ENCODE peak calls at places on chromosome 22, in four cellular contexts. C, S, G and O are unnamed samples.

GRCh38 chr22:46852771-46853170 is 90.3 kb downstream of the TBC1D22A start:
- DNase-seq in C (no peak), S (no peak), G (no peak), O (no peak)

GRCh38 chr22:17237031-17237668 is 17.9 kb upstream of the ADA2 start:
- DNase-seq in C (no peak), S (no peak), G (no peak), O (no peak)

GRCh38 chr22:39908737-39909136 is 7.9 kb downstream of the GRAP2 start:
- DNase-seq in C (peak), S (no peak), G (no peak), O (no peak)

GRCh38 chr22:30429887-30430286 is 4.3 kb downstream of the MTFP1 start:
- DNase-seq in C (no peak), S (no peak), G (no peak), O (no peak)

GRCh38 chr22:20600137-20600673 is 92.8 kb downstream of the MED15 start:
- DNase-seq in C (no peak), S (no peak), G (no peak), O (no peak)

GRCh38 chr22:40179535-40179934 is 1.8 kb downstream of the TNRC6B start:
- DNase-seq in C (no peak), S (no peak), G (no peak), O (no peak)

GRCh38 chr22:25878933-25879332 is 136.9 kb downstream of the MYO18B start:
- DNase-seq in C (no peak), S (no peak), G (no peak), O (no peak)

GRCh38 chr22:48138427-48138826 is 1376.0 kb downstream of the TBC1D22A start:
- DNase-seq in C (no peak), S (no peak), G (no peak), O (no peak)

GRCh38 chr22:17264321-17265052 is 45.3 kb upstream of the ADA2 start:
- DNase-seq in C (no peak), S (no peak), G (no peak), O (peak)

GRCh38 chr22:41334215-41334614 is 32.9 kb downstream of the ZC3H7B start:
- DNase-seq in C (no peak), S (no peak), G (no peak), O (no peak)

GRCh38 chr22:20577045-20577444 is 69.6 kb downstream of the MED15 start:
- DNase-seq in C (no peak), S (no peak), G (no peak), O (no peak)

GRCh38 chr22:24402460-24403192 is 24.8 kb upstream of the ADORA2A start:
- DNase-seq in C (peak), S (peak), G (peak), O (peak)

GRCh38 chr22:48827228-48827810 is 1000.4 kb downstream of the BRD1 start:
- DNase-seq in C (no peak), S (no peak), G (no peak), O (no peak)

GRCh38 chr22:46969961-46970360 is 207.5 kb downstream of the TBC1D22A start:
- DNase-seq in C (no peak), S (no peak), G (no peak), O (no peak)

GRCh38 chr22:48327721-48328120 is 1500.0 kb downstream of the BRD1 start:
- DNase-seq in C (no peak), S (no peak), G (no peak), O (no peak)

GRCh38 chr22:17119481-17120202 is 1.5 kb downstream of the TMEM121B start:
- DNase-seq in C (no peak), S (no peak), G (no peak), O (no peak)

GRCh38 chr22:39486951-39487825 is 14.9 kb upstream of the MIEF1 start:
- DNase-seq in C (no peak), S (no peak), G (no peak), O (no peak)

GRCh38 chr22:24149191-24149590 is 32.1 kb upstream of the SUSD2 start:
- DNase-seq in C (no peak), S (no peak), G (no peak), O (no peak)

GRCh38 chr22:48309115-48309705 is 1518.5 kb downstream of the BRD1 start:
- DNase-seq in C (no peak), S (no peak), G (no peak), O (no peak)

GRCh38 chr22:42797021-42797420 is 60.1 kb downstream of the ARFGAP3 start:
- DNase-seq in C (no peak), S (no peak), G (no peak), O (no peak)

GRCh38 chr22:21044931-21045584 is 688 bp upstream of the LRRC74B start:
- DNase-seq in C (peak), S (no peak), G (no peak), O (peak)

GRCh38 chr22:17120281-17120680 is 879 bp downstream of the TMEM121B start:
- DNase-seq in C (peak), S (no peak), G (no peak), O (peak)

GRCh38 chr22:48710410-48710809 is 1117.3 kb downstream of the BRD1 start:
- DNase-seq in C (no peak), S (no peak), G (no peak), O (no peak)

GRCh38 chr22:38923463-38924196 is 33.8 kb upstream of the APOBEC3A start:
- DNase-seq in C (peak), S (peak), G (peak), O (peak)

GRCh38 chr22:46758098-46758497 is 4.4 kb upstream of the TBC1D22A start:
- DNase-seq in C (no peak), S (no peak), G (no peak), O (no peak)

GRCh38 chr22:24037851-24038765 is 27.0 kb downstream of the CABIN1 start:
- DNase-seq in C (no peak), S (no peak), G (no peak), O (no peak)

GRCh38 chr22:35046744-35047462 is 19.1 kb upstream of the ISX start:
- DNase-seq in C (no peak), S (no peak), G (no peak), O (no peak)

GRCh38 chr22:38655532-38656255 is 498 bp downstream of the FAM227A start:
- DNase-seq in C (no peak), S (no peak), G (no peak), O (no peak)

GRCh38 chr22:18065256-18065655 is 12.5 kb upstream of the PEX26 start:
- DNase-seq in C (no peak), S (no peak), G (no peak), O (no peak)

GRCh38 chr22:41229730-41230398 is 10.9 kb downstream of the CHADL start:
- DNase-seq in C (no peak), S (no peak), G (no peak), O (no peak)

GRCh38 chr22:21693999-21694341 is 28.2 kb downstream of the PPIL2 start:
- DNase-seq in C (no peak), S (no peak), G (no peak), O (no peak)

GRCh38 chr22:25153961-25154685 is 45.5 kb upstream of the CRYBB3 start:
- DNase-seq in C (peak), S (no peak), G (no peak), O (no peak)

GRCh38 chr22:38935023-38935422 is 22.4 kb upstream of the APOBEC3A start:
- DNase-seq in C (peak), S (no peak), G (no peak), O (no peak)

GRCh38 chr22:40782521-40782920 is 36.6 kb downstream of the SLC25A17 start:
- DNase-seq in C (peak), S (no peak), G (no peak), O (no peak)

GRCh38 chr22:36384766-36385400 is 2.9 kb downstream of the MYH9 start:
- DNase-seq in C (no peak), S (no peak), G (no peak), O (no peak)
- H3K4me3 ChIP-seq in C (peak), S (peak), G (peak), O (peak)

DNA sequence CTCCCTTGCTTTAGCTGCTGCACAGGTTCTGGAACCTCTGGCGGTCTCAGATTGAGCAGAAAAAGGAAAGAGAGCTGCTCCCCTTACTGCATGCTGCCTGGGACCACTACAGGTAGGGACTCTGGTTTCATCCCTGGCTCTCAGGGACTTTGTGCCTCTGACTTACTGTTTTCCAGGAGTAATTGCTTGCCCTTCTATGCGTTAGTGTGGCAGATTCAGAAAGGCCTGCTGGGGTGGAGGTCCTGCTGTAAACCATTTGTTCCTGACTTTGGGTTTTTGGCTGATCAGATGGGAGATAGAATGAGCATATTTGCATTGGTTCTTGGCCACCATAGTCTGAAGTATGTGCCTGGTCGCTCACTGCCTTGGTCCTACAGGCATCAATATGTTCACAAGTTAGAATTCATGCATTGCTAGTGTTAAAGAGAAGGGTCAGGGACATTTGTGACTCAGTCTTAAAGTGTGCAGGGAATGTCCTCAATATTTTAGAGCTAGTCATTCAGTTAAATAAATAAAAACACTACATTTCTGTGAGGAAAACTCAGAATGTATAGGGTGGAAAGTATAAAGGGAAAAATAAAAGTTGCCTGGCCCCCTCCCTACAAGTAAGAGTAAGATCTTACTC is 78.0 kb downstream of the PISD start:
- DNase-seq in C (no peak), S (no peak), G (no peak), O (peak)
- H3K4me3 ChIP-seq in C (no peak), S (no peak), G (no peak), O (no peak)

GRCh38 chr22:19448076-19448607 is 631 bp upstream of the C22orf39 start:
- DNase-seq in C (peak), S (no peak), G (no peak), O (peak)

GRCh38 chr22:19447388-19448075 is at the start of gene C22orf39:
- DNase-seq in C (peak), S (peak), G (peak), O (peak)

GRCh38 chr22:19449422-19449767 is 1.9 kb upstream of the C22orf39 start:
- DNase-seq in C (no peak), S (no peak), G (no peak), O (no peak)

GRCh38 chr22:19450363-19451175 is 3.1 kb upstream of the C22orf39 start:
- DNase-seq in C (no peak), S (no peak), G (no peak), O (peak)

DNA sequence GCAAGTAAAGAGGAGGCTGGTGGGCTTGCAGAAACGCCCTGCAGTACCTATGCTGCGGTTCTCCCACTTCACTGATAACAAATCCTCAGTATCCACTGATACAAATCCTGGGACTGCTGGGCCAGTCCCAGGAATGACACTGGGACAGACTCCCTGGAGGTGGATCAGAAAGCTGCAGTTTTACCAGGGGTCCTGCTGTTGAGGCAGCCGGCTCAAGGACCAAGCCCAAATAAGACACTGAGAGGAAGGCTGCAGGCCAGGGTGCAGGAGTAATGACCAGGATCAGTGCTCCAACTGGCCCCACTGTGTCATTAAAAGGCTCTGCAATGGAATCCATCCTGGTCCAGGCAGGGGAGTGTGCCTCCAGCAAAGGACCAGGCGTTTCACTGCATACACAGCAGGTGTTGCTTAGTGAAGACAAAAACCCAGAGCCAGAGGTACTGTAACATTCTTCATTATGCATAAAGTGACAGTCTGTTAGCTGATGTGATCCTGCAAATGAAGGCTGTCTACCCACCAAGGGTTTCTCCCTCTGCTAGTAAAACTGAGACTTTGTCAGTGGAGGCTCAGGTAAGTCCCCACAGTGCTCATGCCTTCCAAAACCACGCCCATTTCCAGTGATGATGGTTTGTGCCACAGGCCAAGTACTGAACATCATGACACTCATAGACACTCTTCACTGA is 1.4 kb upstream of the C22orf39 start:
- DNase-seq in C (no peak), S (no peak), G (no peak), O (no peak)
- H3K4me3 ChIP-seq in C (no peak), S (no peak), G (peak), O (no peak)

GRCh38 chr22:36068776-36069344 is 40.2 kb upstream of the RBFOX2 start:
- DNase-seq in C (no peak), S (no peak), G (no peak), O (no peak)

GRCh38 chr22:36067237-36067558 is 38.6 kb upstream of the RBFOX2 start:
- DNase-seq in C (no peak), S (no peak), G (no peak), O (no peak)

GRCh38 chr22:36064358-36064757 is 35.7 kb upstream of the RBFOX2 start:
- DNase-seq in C (no peak), S (no peak), G (no peak), O (no peak)

GRCh38 chr22:36065775-36066544 is 37.3 kb upstream of the RBFOX2 start:
- DNase-seq in C (peak), S (peak), G (peak), O (peak)

DNA sequence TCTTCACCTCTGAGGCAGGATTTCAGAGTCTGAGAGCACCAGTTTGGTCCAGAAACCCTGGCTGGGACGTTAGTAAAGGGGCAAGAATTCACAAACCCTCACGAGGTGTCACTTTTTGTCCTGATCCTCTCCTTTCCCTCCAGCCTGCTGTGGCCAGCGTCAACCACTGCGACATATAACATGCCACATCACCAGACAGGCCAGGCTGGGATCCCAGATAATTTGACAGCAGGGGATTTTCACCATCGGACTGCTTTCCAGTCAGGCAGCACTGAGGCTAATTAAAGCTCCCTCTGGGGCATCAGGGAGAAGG is 36.8 kb upstream of the RBFOX2 start:
- DNase-seq in C (no peak), S (no peak), G (no peak), O (no peak)
- H3K4me3 ChIP-seq in C (peak), S (peak), G (peak), O (peak)

DNA sequence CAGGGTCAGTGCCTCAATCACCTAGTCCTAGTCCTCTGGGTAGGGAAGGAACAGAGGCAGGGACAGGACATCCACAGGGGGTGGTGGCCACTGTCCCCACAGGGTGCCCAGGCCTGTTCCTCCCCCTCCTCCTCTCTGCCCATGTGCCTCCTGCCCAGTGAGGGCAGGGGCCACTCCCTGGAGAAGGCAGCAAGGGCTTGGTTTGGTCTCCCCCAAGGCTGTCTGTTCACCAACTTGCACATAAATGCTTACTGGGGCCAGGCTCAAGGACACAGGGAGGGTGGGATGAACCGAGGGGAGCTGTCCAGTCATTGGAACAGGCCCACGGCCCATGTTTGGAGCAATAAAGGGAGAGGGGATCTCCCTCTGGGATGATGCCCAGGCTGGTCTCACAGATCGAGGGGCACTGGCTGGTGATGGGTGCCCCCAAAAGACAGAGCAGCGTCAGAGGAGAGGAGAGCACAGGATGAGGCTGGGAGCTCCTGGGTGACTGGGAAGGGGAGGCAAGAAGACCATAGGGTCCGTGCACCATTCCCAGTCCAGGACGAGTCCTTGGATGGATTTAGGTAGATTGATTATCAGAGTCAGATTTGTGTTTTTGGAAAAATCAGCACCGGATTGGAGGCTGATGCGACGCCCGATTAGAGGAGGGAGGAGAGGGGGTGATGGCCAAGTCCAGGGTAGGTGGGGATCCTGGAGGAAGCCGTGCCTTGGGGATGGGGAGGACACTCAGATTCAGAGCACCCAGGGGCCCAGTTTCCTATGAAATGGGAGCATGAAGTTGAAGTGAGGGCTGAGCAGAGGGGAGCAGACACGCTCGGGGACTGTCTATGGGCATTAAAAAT is 1.1 kb downstream of the IGLL5 start:
- DNase-seq in C (no peak), S (no peak), G (no peak), O (no peak)
- H3K4me3 ChIP-seq in C (no peak), S (no peak), G (no peak), O (no peak)

GRCh38 chr22:43849731-43850130 is 12.6 kb downstream of the SULT4A1 start:
- DNase-seq in C (no peak), S (no peak), G (no peak), O (no peak)

GRCh38 chr22:43851979-43852307 is 10.4 kb downstream of the SULT4A1 start:
- DNase-seq in C (no peak), S (no peak), G (no peak), O (no peak)

GRCh38 chr22:43850529-43850928 is 11.8 kb downstream of the SULT4A1 start:
- DNase-seq in C (no peak), S (no peak), G (no peak), O (no peak)

GRCh38 chr22:43852605-43853327 is 9.5 kb downstream of the SULT4A1 start:
- DNase-seq in C (no peak), S (no peak), G (no peak), O (no peak)

GRCh38 chr22:43851058-43851978 is 11.0 kb downstream of the SULT4A1 start:
- DNase-seq in C (no peak), S (no peak), G (no peak), O (no peak)
- H3K4me3 ChIP-seq in C (no peak), S (no peak), G (no peak), O (no peak)

GRCh38 chr22:32820131-32820882 is 18.8 kb downstream of the TIMP3 start:
- DNase-seq in C (peak), S (no peak), G (no peak), O (no peak)

GRCh38 chr22:32817137-32817536 is 15.6 kb downstream of the TIMP3 start:
- DNase-seq in C (no peak), S (no peak), G (no peak), O (no peak)

GRCh38 chr22:32818446-32819115 is 17.1 kb downstream of the TIMP3 start:
- DNase-seq in C (no peak), S (no peak), G (no peak), O (no peak)

GRCh38 chr22:32815943-32816342 is 14.4 kb downstream of the TIMP3 start:
- DNase-seq in C (no peak), S (no peak), G (no peak), O (no peak)

DNA sequence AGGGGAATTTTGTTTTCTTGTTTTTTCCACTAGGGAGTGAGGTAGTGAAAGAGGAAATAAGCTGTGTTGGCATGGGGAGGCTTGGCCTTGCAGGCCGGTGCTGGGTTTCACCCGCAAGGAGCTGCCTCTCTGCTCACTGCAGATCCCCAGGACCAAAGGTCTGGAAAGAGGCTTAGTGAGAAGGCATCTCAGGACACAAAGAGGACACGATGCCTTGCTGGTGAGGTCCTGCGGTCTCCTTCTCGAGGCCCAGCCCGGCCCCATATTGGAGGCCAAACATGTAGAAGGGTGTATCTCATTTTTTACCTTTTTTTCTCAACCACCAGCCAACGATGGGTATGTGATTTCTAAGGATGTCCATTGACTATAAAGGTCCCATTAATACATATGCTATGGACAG is 17.6 kb downstream of the TIMP3 start:
- DNase-seq in C (no peak), S (no peak), G (no peak), O (no peak)
- H3K4me3 ChIP-seq in C (no peak), S (no peak), G (no peak), O (no peak)